ENCODE peak calls at places on chromosomes 2 and 18, in nine cellular contexts. One of them, this sample, is unnamed.

GRCh38 chr2:227347117-227347516 is 22.1 kb downstream of the MFF start:
- DNase-seq in PC-9: no peak
- DNase-seq in HCT116: no peak
- DNase-seq in GM23248: no peak
- DNase-seq in hepatocyte: no peak
- DNase-seq in OCI-LY7: no peak
- DNase-seq in Karpas-422: no peak
- DNase-seq in MM.1S: no peak
- DNase-seq in PC-3: peak; percentile 15
- DNase-seq in this sample: peak; percentile 40

GRCh38 chr2:106956879-106957278 is 70.9 kb upstream of the ST6GAL2 start:
- DNase-seq in Karpas-422: no peak
- DNase-seq in MM.1S: no peak
- DNase-seq in HCT116: no peak
- DNase-seq in PC-3: peak; percentile 21
- DNase-seq in hepatocyte: peak; percentile 81
- DNase-seq in PC-9: no peak
- DNase-seq in OCI-LY7: no peak
- DNase-seq in GM23248: peak; percentile 97
- DNase-seq in this sample: peak; percentile 16

GRCh38 chr2:126859631-126860030 is 39.1 kb upstream of the TEX51 start:
- DNase-seq in OCI-LY7: no peak
- DNase-seq in MM.1S: no peak
- DNase-seq in PC-3: no peak
- DNase-seq in hepatocyte: no peak
- DNase-seq in HCT116: no peak
- DNase-seq in GM23248: no peak
- DNase-seq in Karpas-422: no peak
- DNase-seq in PC-9: no peak
- DNase-seq in this sample: no peak

GRCh38 chr2:222943820-222944219 is 83.0 kb downstream of the ACSL3 start:
- DNase-seq in Karpas-422: no peak
- DNase-seq in GM23248: peak; percentile 50
- DNase-seq in MM.1S: peak; percentile 75
- DNase-seq in HCT116: no peak
- DNase-seq in OCI-LY7: no peak
- DNase-seq in PC-3: peak; percentile 75
- DNase-seq in hepatocyte: no peak
- DNase-seq in PC-9: peak; percentile 99
- DNase-seq in this sample: peak; percentile 10

GRCh38 chr2:71506754-71507153 is 53.4 kb downstream of the DYSF start:
- DNase-seq in hepatocyte: no peak
- DNase-seq in PC-3: no peak
- DNase-seq in MM.1S: no peak
- DNase-seq in OCI-LY7: no peak
- DNase-seq in HCT116: no peak
- DNase-seq in PC-9: no peak
- DNase-seq in GM23248: no peak
- DNase-seq in Karpas-422: no peak
- DNase-seq in this sample: no peak

GRCh38 chr2:196399736-196400691 is 228.6 kb upstream of the STK17B start:
- DNase-seq in HCT116: peak; percentile 40
- DNase-seq in MM.1S: no peak
- DNase-seq in GM23248: peak; percentile 94
- DNase-seq in Karpas-422: no peak
- DNase-seq in PC-9: peak; percentile 40
- DNase-seq in PC-3: peak; percentile 79
- DNase-seq in OCI-LY7: no peak
- DNase-seq in hepatocyte: peak; percentile 39
- DNase-seq in this sample: no peak

GRCh38 chr2:127859712-127860085 is 1.7 kb upstream of the POLR2D start:
- DNase-seq in PC-3: peak; percentile 57
- DNase-seq in OCI-LY7: peak; percentile 73
- DNase-seq in PC-9: peak; percentile 45
- DNase-seq in Karpas-422: peak; percentile 60
- DNase-seq in MM.1S: peak; percentile 63
- DNase-seq in hepatocyte: peak; percentile 93
- DNase-seq in HCT116: peak; percentile 37
- DNase-seq in GM23248: no peak
- DNase-seq in this sample: peak; percentile 95

GRCh38 chr2:45910473-45911060 is 259.1 kb downstream of the PRKCE start:
- DNase-seq in hepatocyte: no peak
- DNase-seq in GM23248: no peak
- DNase-seq in MM.1S: no peak
- DNase-seq in Karpas-422: no peak
- DNase-seq in PC-9: no peak
- DNase-seq in PC-3: no peak
- DNase-seq in HCT116: no peak
- DNase-seq in OCI-LY7: no peak
- DNase-seq in this sample: no peak

GRCh38 chr2:52264488-52264887 is 1232.6 kb upstream of the NRXN1 start:
- DNase-seq in PC-9: no peak
- DNase-seq in GM23248: no peak
- DNase-seq in Karpas-422: no peak
- DNase-seq in MM.1S: no peak
- DNase-seq in HCT116: no peak
- DNase-seq in OCI-LY7: peak; percentile 66
- DNase-seq in hepatocyte: no peak
- DNase-seq in PC-3: no peak
- DNase-seq in this sample: peak; percentile 51

GRCh38 chr2:71927757-71928715 is 219.6 kb downstream of the CYP26B1 start:
- DNase-seq in PC-3: peak; percentile 35
- DNase-seq in PC-9: no peak
- DNase-seq in OCI-LY7: no peak
- DNase-seq in MM.1S: no peak
- DNase-seq in hepatocyte: no peak
- DNase-seq in GM23248: peak; percentile 38
- DNase-seq in Karpas-422: no peak
- DNase-seq in HCT116: no peak
- DNase-seq in this sample: no peak

GRCh38 chr2:236803621-236804020 is 234.0 kb downstream of the ACKR3 start:
- DNase-seq in MM.1S: no peak
- DNase-seq in PC-9: no peak
- DNase-seq in PC-3: no peak
- DNase-seq in HCT116: no peak
- DNase-seq in Karpas-422: no peak
- DNase-seq in hepatocyte: no peak
- DNase-seq in GM23248: no peak
- DNase-seq in OCI-LY7: no peak
- DNase-seq in this sample: peak; percentile 76

GRCh38 chr2:236798491-236798890 is 228.9 kb downstream of the ACKR3 start:
- DNase-seq in hepatocyte: no peak
- DNase-seq in GM23248: no peak
- DNase-seq in PC-3: no peak
- DNase-seq in MM.1S: no peak
- DNase-seq in OCI-LY7: no peak
- DNase-seq in HCT116: no peak
- DNase-seq in Karpas-422: no peak
- DNase-seq in PC-9: no peak
- DNase-seq in this sample: no peak

GRCh38 chr2:236802862-236803261 is 233.2 kb downstream of the ACKR3 start:
- DNase-seq in PC-9: no peak
- DNase-seq in Karpas-422: no peak
- DNase-seq in hepatocyte: no peak
- DNase-seq in PC-3: no peak
- DNase-seq in HCT116: no peak
- DNase-seq in GM23248: no peak
- DNase-seq in OCI-LY7: no peak
- DNase-seq in MM.1S: no peak
- DNase-seq in this sample: no peak

GRCh38 chr2:236795861-236796219 is 226.2 kb downstream of the ACKR3 start:
- DNase-seq in OCI-LY7: no peak
- DNase-seq in hepatocyte: no peak
- DNase-seq in HCT116: no peak
- DNase-seq in MM.1S: no peak
- DNase-seq in Karpas-422: no peak
- DNase-seq in PC-3: no peak
- DNase-seq in PC-9: no peak
- DNase-seq in GM23248: no peak
- DNase-seq in this sample: no peak

GRCh38 chr2:236799391-236800048 is 229.9 kb downstream of the ACKR3 start:
- DNase-seq in PC-3: no peak
- DNase-seq in hepatocyte: no peak
- DNase-seq in PC-9: no peak
- DNase-seq in Karpas-422: no peak
- DNase-seq in MM.1S: no peak
- DNase-seq in OCI-LY7: no peak
- DNase-seq in HCT116: no peak
- DNase-seq in GM23248: no peak
- DNase-seq in this sample: no peak
- H3K9me2 ChIP-seq in PC-3: no peaks in the 10 kb centered on the region
- H3K9me2 ChIP-seq in hepatocyte: no peaks in the 10 kb centered on the region
- H3K9me2 ChIP-seq in PC-9: no peaks in the 10 kb centered on the region
- H3K9me2 ChIP-seq in Karpas-422: no peaks in the 10 kb centered on the region
- H3K9me2 ChIP-seq in MM.1S: no peaks in the 10 kb centered on the region
- H3K9me2 ChIP-seq in OCI-LY7: no peaks in the 10 kb centered on the region
- H3K9me2 ChIP-seq in HCT116: no peaks in the 10 kb centered on the region
- H3K9me2 ChIP-seq in GM23248: no peaks in the 10 kb centered on the region
- H3K9me2 ChIP-seq in this sample: peaks cover 11% of the 10 kb centered on the region

DNA sequence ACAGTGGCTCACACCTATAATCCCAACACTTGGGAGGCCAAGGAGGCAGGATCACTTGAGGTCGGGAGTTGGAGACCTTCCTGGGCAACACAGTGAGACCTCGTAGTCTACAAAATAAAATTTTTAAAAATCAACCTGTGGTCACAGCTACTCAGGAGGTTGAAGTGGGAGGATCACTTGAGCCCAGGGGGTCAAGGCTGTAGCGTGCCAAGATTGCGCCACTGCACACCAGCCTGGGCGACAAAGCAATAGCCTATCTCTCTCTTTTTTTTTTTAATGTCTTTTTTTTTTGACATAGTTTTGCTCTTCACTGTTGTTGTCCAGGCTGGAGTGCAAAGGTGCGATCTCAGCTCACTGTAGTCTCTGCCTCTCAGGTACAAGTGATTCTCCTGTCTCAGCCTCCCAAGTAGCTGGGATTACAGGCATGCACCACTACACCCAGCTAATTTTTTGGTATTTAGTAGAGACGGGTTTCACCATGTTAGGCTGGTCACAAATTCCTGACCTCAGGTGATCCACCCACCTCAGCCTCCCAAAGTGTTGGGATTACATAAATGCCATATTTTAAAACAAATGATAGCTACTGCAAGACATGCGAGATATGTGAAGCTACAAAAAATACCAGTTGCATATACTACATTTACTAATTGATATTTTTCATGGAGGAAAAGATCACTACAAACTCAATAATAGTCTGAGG is 55.0 kb downstream of the CHN1 start:
- DNase-seq in PC-3: no peak
- DNase-seq in MM.1S: no peak
- DNase-seq in HCT116: no peak
- DNase-seq in Karpas-422: no peak
- DNase-seq in GM23248: no peak
- DNase-seq in OCI-LY7: no peak
- DNase-seq in hepatocyte: no peak
- DNase-seq in PC-9: no peak
- DNase-seq in this sample: no peak
- H3K9me2 ChIP-seq in PC-3: no peaks in the 10 kb centered on the region
- H3K9me2 ChIP-seq in MM.1S: no peaks in the 10 kb centered on the region
- H3K9me2 ChIP-seq in HCT116: no peaks in the 10 kb centered on the region
- H3K9me2 ChIP-seq in Karpas-422: no peaks in the 10 kb centered on the region
- H3K9me2 ChIP-seq in GM23248: no peaks in the 10 kb centered on the region
- H3K9me2 ChIP-seq in OCI-LY7: no peaks in the 10 kb centered on the region
- H3K9me2 ChIP-seq in hepatocyte: no peaks in the 10 kb centered on the region
- H3K9me2 ChIP-seq in PC-9: no peaks in the 10 kb centered on the region
- H3K9me2 ChIP-seq in this sample: no peaks in the 10 kb centered on the region

DNA sequence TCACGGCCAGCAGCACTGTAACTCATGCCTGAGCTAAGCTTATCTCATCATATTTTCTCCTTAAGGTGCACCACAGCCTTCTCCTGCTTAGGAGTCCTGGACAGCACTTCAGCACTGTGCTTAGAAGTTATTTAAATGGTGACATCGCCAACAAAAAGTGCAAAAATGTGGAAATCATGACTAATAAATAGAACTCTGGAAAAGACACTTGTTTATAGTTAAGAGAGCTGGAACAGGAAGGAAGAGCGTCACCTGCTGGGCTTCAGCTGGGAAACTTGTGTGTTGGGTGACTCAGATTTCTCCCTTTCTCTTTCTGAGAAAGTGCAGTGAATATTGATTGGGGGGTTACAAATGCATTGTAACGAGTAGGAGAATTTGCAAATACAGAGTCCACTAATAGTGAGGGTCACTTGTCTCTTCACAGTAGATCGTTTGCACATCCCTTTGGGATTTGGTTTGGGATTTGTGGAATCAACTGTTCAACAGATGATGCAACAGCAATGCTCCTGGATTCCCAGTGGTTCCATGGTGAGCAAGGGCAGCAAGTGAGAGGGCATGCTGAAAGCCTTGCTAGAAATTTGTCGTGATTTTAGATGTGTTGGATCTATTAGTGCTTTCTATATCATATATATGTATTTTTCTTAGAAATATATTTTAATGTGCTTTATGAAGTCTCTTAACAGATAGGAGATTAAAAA is 84.2 kb downstream of the DOK6 start:
- DNase-seq in PC-9: no peak
- DNase-seq in GM23248: peak; percentile 60
- DNase-seq in OCI-LY7: no peak
- DNase-seq in hepatocyte: no peak
- DNase-seq in PC-3: peak; percentile 44
- DNase-seq in HCT116: no peak
- DNase-seq in MM.1S: no peak
- DNase-seq in Karpas-422: no peak
- DNase-seq in this sample: peak; percentile 56
- H3K9me2 ChIP-seq in PC-9: no peaks in the 10 kb centered on the region
- H3K9me2 ChIP-seq in GM23248: peaks cover 5% of the 10 kb centered on the region
- H3K9me2 ChIP-seq in OCI-LY7: no peaks in the 10 kb centered on the region
- H3K9me2 ChIP-seq in hepatocyte: no peaks in the 10 kb centered on the region
- H3K9me2 ChIP-seq in PC-3: no peaks in the 10 kb centered on the region
- H3K9me2 ChIP-seq in HCT116: no peaks in the 10 kb centered on the region
- H3K9me2 ChIP-seq in MM.1S: no peaks in the 10 kb centered on the region
- H3K9me2 ChIP-seq in Karpas-422: no peaks in the 10 kb centered on the region
- H3K9me2 ChIP-seq in this sample: no peaks in the 10 kb centered on the region

DNA sequence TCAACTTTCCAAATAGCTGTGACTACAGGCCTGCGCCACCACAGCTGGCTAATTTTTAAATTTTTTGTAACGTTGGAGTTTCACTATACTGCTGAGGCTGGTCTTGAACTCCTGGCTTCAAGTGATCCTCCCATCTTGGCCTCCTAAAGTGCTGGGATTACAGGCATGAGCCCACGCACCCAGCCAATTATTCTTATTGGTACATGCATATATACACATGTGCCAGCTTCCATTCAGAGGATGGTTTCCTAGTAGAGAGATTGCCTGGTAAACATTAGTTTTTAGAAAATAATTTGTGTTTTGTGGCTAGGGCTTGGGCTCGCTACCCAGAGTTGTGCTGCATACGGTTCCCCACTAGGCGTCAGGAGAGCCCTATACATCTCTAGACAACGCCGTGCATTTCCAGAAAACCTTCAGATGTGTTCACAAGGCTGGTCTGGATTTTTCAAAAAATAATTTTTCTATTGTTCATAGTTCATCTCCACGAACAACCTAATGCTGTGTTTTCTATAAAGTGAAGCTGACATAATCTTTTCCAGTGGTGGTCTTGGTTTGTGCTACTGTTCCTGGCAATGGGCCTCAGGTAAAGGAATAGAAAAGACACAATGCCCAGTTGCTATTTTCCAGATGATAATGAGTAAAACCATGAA is 14.6 kb upstream of the AFG3L2 start:
- DNase-seq in hepatocyte: peak; percentile 86
- DNase-seq in Karpas-422: peak; percentile 79
- DNase-seq in MM.1S: peak; percentile 69
- DNase-seq in PC-9: no peak
- DNase-seq in OCI-LY7: peak; percentile 73
- DNase-seq in PC-3: peak; percentile 77
- DNase-seq in HCT116: peak; percentile 52
- DNase-seq in GM23248: peak; percentile 90
- DNase-seq in this sample: peak; percentile 73
- H3K9me2 ChIP-seq in hepatocyte: no peaks in the 10 kb centered on the region
- H3K9me2 ChIP-seq in Karpas-422: no peaks in the 10 kb centered on the region
- H3K9me2 ChIP-seq in MM.1S: no peaks in the 10 kb centered on the region
- H3K9me2 ChIP-seq in PC-9: no peaks in the 10 kb centered on the region
- H3K9me2 ChIP-seq in OCI-LY7: no peaks in the 10 kb centered on the region
- H3K9me2 ChIP-seq in PC-3: no peaks in the 10 kb centered on the region
- H3K9me2 ChIP-seq in HCT116: no peaks in the 10 kb centered on the region
- H3K9me2 ChIP-seq in GM23248: no peaks in the 10 kb centered on the region
- H3K9me2 ChIP-seq in this sample: no peaks in the 10 kb centered on the region

This sample was measured in GM23338.